ENCODE peak calls at places on chromosome 12, in eight cellular contexts. O is endodermal cell; L is fibroblast of pulmonary artery; C is lung; Y is activated naive CD4-positive, alpha-beta T cell treated with Interleukin-2 at 50 U/mL for 16 hours; B is CD4-positive, alpha-beta T cell; Q is aorta; K is fibroblast of lung. A is an unnamed sample.

GRCh38 chr12:43676183-43676813 is 82.3 kb downstream of the PUS7L start:
- DNase-seq in O (peak; percentile 81), K (peak; percentile 6), Y (peak; percentile 7), L (peak; percentile 22), Q (no peak), B (no peak), C (no peak), A (no peak)

GRCh38 chr12:54948171-54948570 is 36.4 kb downstream of the TESPA1 start:
- DNase-seq in Q (no peak), K (no peak), C (no peak), B (no peak), O (peak; percentile 89), L (no peak), Y (no peak), A (no peak)

GRCh38 chr12:24853588-24853987 is 95.3 kb downstream of the BCAT1 start:
- DNase-seq in B (no peak), Q (no peak), Y (no peak), C (no peak), K (peak; percentile 78), O (no peak), L (peak; percentile 59), A (peak; percentile 73)

GRCh38 chr12:132305560-132305966 is 23.8 kb downstream of the GALNT9 start:
- DNase-seq in L (no peak), B (no peak), K (no peak), O (no peak), C (no peak), Q (no peak), Y (no peak), A (no peak)

GRCh38 chr12:105876426-105876927 is 262.3 kb downstream of the NUAK1 start:
- DNase-seq in Q (no peak), O (no peak), L (no peak), B (no peak), Y (no peak), K (no peak), C (no peak), A (no peak)

GRCh38 chr12:128971802-128972201 is 118.5 kb downstream of the GLT1D1 start:
- DNase-seq in O (no peak), K (no peak), B (no peak), L (no peak), Y (no peak), C (no peak), Q (no peak), A (no peak)

GRCh38 chr12:70719084-70719483 is 81.9 kb upstream of the PTPRB start:
- DNase-seq in C (no peak), K (no peak), Y (no peak), B (no peak), L (no peak), Q (no peak), O (no peak), A (peak; percentile 6)

GRCh38 chr12:132084681-132085635 is 59.2 kb downstream of the DDX51 start:
- DNase-seq in B (peak; percentile 7), O (peak; percentile 94), Q (peak; percentile 94), L (peak; percentile 52), Y (peak; percentile 56), C (peak; percentile 75), K (peak; percentile 47), A (peak; percentile 31)

GRCh38 chr12:5078423-5078822 is 34.7 kb downstream of the KCNA5 start:
- DNase-seq in O (no peak), Q (peak; percentile 92), B (no peak), Y (no peak), K (no peak), C (no peak), L (no peak), A (no peak)

GRCh38 chr12:51818567-51819300 is 29.8 kb downstream of the FIGNL2 start:
- DNase-seq in L (peak; percentile 66), K (peak; percentile 67), O (no peak), C (no peak), Q (no peak), Y (no peak), B (no peak), A (peak; percentile 75)

GRCh38 chr12:66552753-66553152 is 126.1 kb downstream of the GRIP1 start:
- DNase-seq in K (no peak), B (no peak), O (no peak), Y (no peak), Q (no peak), C (no peak), L (no peak), A (no peak)

GRCh38 chr12:114163766-114164165 is 197.6 kb upstream of the RBM19 start:
- DNase-seq in L (peak; percentile 72), O (no peak), Q (no peak), B (no peak), K (peak; percentile 68), Y (no peak), C (no peak), A (peak; percentile 85)

GRCh38 chr12:116172224-116172849 is 105.2 kb downstream of the MED13L start:
- DNase-seq in L (peak; percentile 17), K (no peak), B (no peak), Y (peak; percentile 34), O (no peak), Q (no peak), C (no peak), A (no peak)

GRCh38 chr12:12230275-12230674 is 36.6 kb downstream of the LRP6 start:
- DNase-seq in L (no peak), Y (no peak), K (no peak), B (no peak), C (no peak), O (no peak), Q (no peak), A (no peak)

GRCh38 chr12:110468212-110469048 is at the start of the genes FAM216A and GPN3:
- DNase-seq in Y (peak; percentile 95), O (peak; percentile 100), L (peak; percentile 99), K (peak; percentile 98), B (peak; percentile 90), Q (peak; percentile 98), C (peak; percentile 97), A (peak; percentile 99)

GRCh38 chr12:113055594-113056380 is 743 bp upstream of the DTX1 start:
- DNase-seq in Q (no peak), L (no peak), O (no peak), C (no peak), B (no peak), Y (no peak), K (no peak), A (no peak)

GRCh38 chr12:130375888-130376287 is 38.2 kb downstream of the PIWIL1 start:
- DNase-seq in O (no peak), L (no peak), B (no peak), K (no peak), Q (no peak), Y (no peak), C (no peak), A (no peak)

GRCh38 chr12:4802841-4803240 is 82.6 kb downstream of the GALNT8 start:
- DNase-seq in O (no peak), Y (no peak), K (no peak), B (no peak), L (no peak), C (no peak), Q (no peak), A (no peak)

GRCh38 chr12:130158775-130159100 is 3.5 kb upstream of the FZD10 start:
- DNase-seq in Y (no peak), Q (no peak), L (no peak), C (no peak), B (no peak), K (no peak), O (no peak), A (no peak)

GRCh38 chr12:56315256-56315625 is 547 bp downstream of the CNPY2 start:
- DNase-seq in L (no peak), O (no peak), Y (no peak), Q (no peak), B (no peak), K (no peak), C (no peak), A (peak; percentile 10)

GRCh38 chr12:79247494-79247893 is 382.9 kb downstream of the SYT1 start:
- DNase-seq in Y (no peak), B (no peak), O (no peak), L (no peak), C (no peak), K (no peak), Q (no peak), A (no peak)

GRCh38 chr12:78696267-78696666 is 168.3 kb upstream of the SYT1 start:
- DNase-seq in L (no peak), O (no peak), Y (no peak), C (no peak), Q (no peak), K (no peak), B (no peak), A (no peak)

GRCh38 chr12:118060301-118061010 is 523 bp downstream of the WSB2 start:
- DNase-seq in K (no peak), B (peak; percentile 22), C (peak; percentile 43), Y (peak; percentile 42), Q (peak; percentile 87), L (no peak), O (peak; percentile 78), A (peak; percentile 36)

GRCh38 chr12:126663304-126664094 is 1598.3 kb downstream of the AACS start:
- DNase-seq in C (no peak), O (peak; percentile 83), K (no peak), B (no peak), Q (no peak), Y (no peak), L (peak; percentile 49), A (peak; percentile 43)

GRCh38 chr12:91139981-91140659 is 28.8 kb upstream of the LUM start:
- DNase-seq in O (no peak), L (peak; percentile 91), Y (no peak), B (no peak), K (peak; percentile 99), C (no peak), Q (no peak), A (peak; percentile 88)

GRCh38 chr12:24768415-24768814 is 180.5 kb downstream of the BCAT1 start:
- DNase-seq in O (no peak), Y (no peak), C (no peak), L (no peak), B (no peak), K (no peak), Q (no peak), A (no peak)

GRCh38 chr12:101713930-101714329 is 16.5 kb downstream of the CHPT1 start:
- DNase-seq in B (no peak), Q (no peak), L (no peak), Y (no peak), K (no peak), C (no peak), O (no peak), A (no peak)

GRCh38 chr12:124938606-124939427 is 24.4 kb upstream of the UBC start:
- DNase-seq in Y (peak; percentile 57), K (peak; percentile 93), C (peak; percentile 54), L (peak; percentile 92), Q (peak; percentile 81), B (peak; percentile 43), O (peak; percentile 86), A (peak; percentile 91)

GRCh38 chr12:339557-340195 is 49.4 kb downstream of the KDM5A start:
- DNase-seq in C (no peak), Q (no peak), B (no peak), Y (no peak), K (no peak), O (no peak), L (no peak), A (no peak)

GRCh38 chr12:95150501-95150900 is 66.8 kb downstream of the FGD6 start:
- DNase-seq in B (no peak), L (no peak), O (no peak), Y (no peak), C (no peak), K (no peak), Q (no peak), A (no peak)

GRCh38 chr12:52455818-52456217 is 3.9 kb upstream of the KRT6B start:
- DNase-seq in L (peak; percentile 75), B (no peak), Q (no peak), C (no peak), Y (no peak), O (no peak), K (peak; percentile 11), A (no peak)

GRCh38 chr12:95412826-95413311 is 61.1 kb upstream of the METAP2 start:
- DNase-seq in O (peak; percentile 23), Y (no peak), K (peak; percentile 99), Q (no peak), C (no peak), B (no peak), L (peak; percentile 67), A (peak; percentile 96)

GRCh38 chr12:26047401-26048226 is 77.2 kb downstream of the BHLHE41 start:
- DNase-seq in Q (no peak), L (no peak), O (peak; percentile 83), Y (no peak), B (no peak), K (no peak), C (no peak), A (no peak)

GRCh38 chr12:49671051-49671765 is 36.0 kb downstream of the FMNL3 start:
- DNase-seq in O (no peak), K (no peak), C (no peak), Q (no peak), B (peak; percentile 57), L (no peak), Y (peak; percentile 54), A (no peak)

A was measured in astrocyte of the spinal cord.